ENCODE peak calls at places on chromosomes 11 and 22, in four cellular contexts. W, I, U and L are unnamed samples.
A peak's percentile ranks its signal among the peaks of the same experiment; 100 is the strongest.

GRCh38 chr22:38148252-38148651 is 33.4 kb downstream of the PLA2G6 start:
- DNase-seq in W (no peak), I (no peak), U (peak; percentile 66), L (no peak)

GRCh38 chr22:46058591-46059519 is 81.9 kb upstream of the WNT7B start:
- DNase-seq in U (no peak), I (no peak), W (no peak), L (peak; percentile 72)

GRCh38 chr11:64298966-64299846 is 952 bp upstream of the CATSPERZ start:
- DNase-seq in U (no peak), W (no peak), I (no peak), L (peak; percentile 74)

GRCh38 chr11:123072279-123072678 is 10.3 kb upstream of the HSPA8 start:
- DNase-seq in I (no peak), W (no peak), U (no peak), L (no peak)

GRCh38 chr22:45977551-45978274 is 751 bp upstream of the WNT7B start:
- DNase-seq in U (peak; percentile 22), I (no peak), W (no peak), L (no peak)

GRCh38 chr11:31861011-31861410 is 49.9 kb upstream of the PAX6 start:
- DNase-seq in I (no peak), U (no peak), W (no peak), L (no peak)

GRCh38 chr11:7907121-7907520 is 23.9 kb downstream of the OR10A6 start:
- DNase-seq in W (no peak), U (no peak), I (no peak), L (no peak)

GRCh38 chr11:117230286-117230961 is 1.4 kb downstream of the PCSK7 start:
- DNase-seq in I (peak; percentile 48), W (peak; percentile 15), U (peak; percentile 51), L (no peak)

GRCh38 chr11:14969922-14970323 is 2.2 kb downstream of the CALCA start:
- DNase-seq in U (peak; percentile 7), W (no peak), I (peak; percentile 31), L (no peak)

GRCh38 chr11:113647108-113647507 is 59.0 kb downstream of the TMPRSS5 start:
- DNase-seq in W (no peak), I (no peak), U (no peak), L (no peak)

GRCh38 chr11:31958086-31958735 is 132.7 kb upstream of the RCN1 start:
- DNase-seq in U (peak; percentile 29), W (peak; percentile 27), I (peak; percentile 49), L (no peak)

GRCh38 chr11:11992257-11992690 is 16.2 kb downstream of the DKK3 start:
- DNase-seq in W (no peak), I (no peak), U (no peak), L (no peak)

GRCh38 chr11:46012185-46012584 is 89.7 kb downstream of the LARGE2 start:
- DNase-seq in W (no peak), I (no peak), U (no peak), L (no peak)

GRCh38 chr22:19522881-19523239 is 1.4 kb downstream of the CLDN5 start:
- DNase-seq in I (no peak), W (no peak), U (no peak), L (peak; percentile 61)

GRCh38 chr11:27281740-27282139 is 81.3 kb downstream of the CCDC34 start:
- DNase-seq in I (no peak), U (no peak), W (no peak), L (no peak)

GRCh38 chr22:27857441-27857840 is 55.9 kb upstream of the MN1 start:
- DNase-seq in U (peak; percentile 72), I (no peak), W (no peak), L (no peak)

GRCh38 chr11:12015486-12015885 is 7.1 kb upstream of the DKK3 start:
- DNase-seq in U (no peak), I (no peak), W (no peak), L (no peak)

GRCh38 chr11:45145421-45146071 is 893 bp upstream of the PRDM11 start:
- DNase-seq in U (peak; percentile 35), W (no peak), I (no peak), L (no peak)

GRCh38 chr11:122267602-122268001 is 151.6 kb upstream of the BLID start:
- DNase-seq in W (no peak), I (no peak), U (peak; percentile 56), L (no peak)

GRCh38 chr22:42270178-42270511 is 308 bp downstream of the TCF20 start:
- DNase-seq in I (peak; percentile 34), U (no peak), W (peak; percentile 19), L (no peak)

GRCh38 chr11:86047275-86047991 is 21.5 kb downstream of the PICALM start:
- DNase-seq in U (peak; percentile 54), W (peak; percentile 28), I (peak; percentile 30), L (no peak)

GRCh38 chr11:64839335-64839734 is 5.1 kb downstream of the CDC42BPG start:
- DNase-seq in W (no peak), I (no peak), U (no peak), L (no peak)

GRCh38 chr11:6568191-6568918 is 35.1 kb downstream of the RRP8 start:
- DNase-seq in U (peak; percentile 65), I (no peak), W (no peak), L (no peak)

GRCh38 chr22:39230261-39231196 is 14.3 kb downstream of the PDGFB start:
- DNase-seq in U (no peak), I (no peak), W (no peak), L (no peak)

GRCh38 chr11:14617241-14618027 is 26.2 kb upstream of the PDE3B start:
- DNase-seq in U (no peak), I (no peak), W (no peak), L (no peak)

GRCh38 chr11:116114198-116114651 is 610.0 kb upstream of the CADM1 start:
- DNase-seq in U (no peak), W (no peak), I (no peak), L (no peak)

GRCh38 chr11:76443254-76443935 is 1.4 kb upstream of the EMSY start:
- DNase-seq in W (no peak), U (no peak), I (no peak), L (no peak)

GRCh38 chr11:10599388-10600175 is 31.1 kb upstream of the LYVE1 start:
- DNase-seq in I (no peak), W (no peak), U (peak; percentile 78), L (no peak)

GRCh38 chr11:66745356-66746235 is 16.6 kb upstream of the SPTBN2 start:
- DNase-seq in U (no peak), W (peak; percentile 19), I (peak; percentile 48), L (no peak)

GRCh38 chr22:45842141-45842831 is 134.7 kb downstream of the WNT7B start:
- DNase-seq in U (peak; percentile 77), W (no peak), I (no peak), L (no peak)

GRCh38 chr11:45450189-45450588 is 164.0 kb upstream of the SYT13 start:
- DNase-seq in W (no peak), U (peak; percentile 29), I (no peak), L (no peak)

GRCh38 chr11:115222218-115222862 is 281.9 kb downstream of the CADM1 start:
- DNase-seq in U (peak; percentile 98), I (no peak), W (no peak), L (no peak)

GRCh38 chr22:46604306-46604690 is 15.9 kb upstream of the GRAMD4 start:
- DNase-seq in U (peak; percentile 12), I (peak; percentile 33), W (no peak), L (peak; percentile 57)

GRCh38 chr11:72719551-72719950 is 32.7 kb downstream of the ARAP1 start:
- DNase-seq in U (no peak), I (no peak), W (no peak), L (no peak)
- H3K4me3 ChIP-seq in U (no peak overlapping the region), I (no peak overlapping the region), W (no peak overlapping the region), L (peak overlapping the region; percentile 76)

DNA sequence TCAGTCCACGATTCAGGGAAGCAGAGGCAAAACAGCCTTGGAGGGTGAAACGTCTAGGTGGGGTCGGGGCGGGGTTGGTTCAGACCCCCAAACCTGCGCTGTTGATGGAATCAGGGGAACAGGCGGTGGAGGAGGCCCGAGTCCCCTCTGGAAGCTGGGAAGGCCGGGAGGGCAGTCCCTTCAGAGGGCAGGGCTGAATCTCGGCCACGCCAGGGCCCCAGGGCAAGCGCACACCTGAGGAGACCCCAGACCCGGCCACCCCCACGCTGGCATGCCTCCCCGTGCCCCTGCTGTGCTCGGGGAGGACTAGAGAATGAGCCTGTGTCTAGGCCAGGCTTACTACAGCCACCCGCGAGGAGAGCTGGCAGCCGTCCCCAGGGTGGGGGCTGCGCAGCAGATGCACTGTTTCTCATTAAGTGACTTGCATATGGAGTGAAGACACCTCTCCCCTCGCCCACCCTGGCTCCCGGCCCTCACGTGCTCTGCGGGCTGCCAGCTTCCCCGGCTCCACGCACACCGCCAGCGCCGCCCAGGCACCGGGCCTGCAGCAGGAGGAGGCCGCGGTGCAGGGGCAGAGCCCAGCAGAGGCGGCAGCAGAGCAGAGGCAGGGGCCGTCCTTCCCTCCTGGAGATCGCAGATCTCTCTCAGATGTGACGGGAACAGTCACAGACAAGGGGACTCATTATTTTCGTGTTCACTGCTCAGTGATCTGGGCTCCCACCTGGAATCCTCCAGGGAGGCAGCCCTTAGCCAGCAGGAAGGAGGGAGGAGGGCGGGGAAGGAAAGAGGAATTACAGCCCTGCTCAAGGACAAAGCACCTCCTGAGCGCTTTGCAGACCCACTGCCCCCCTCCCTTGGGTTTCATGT is 47.1 kb upstream of the OPCML start:
- DNase-seq in U (no peak), W (no peak), I (no peak), L (no peak)
- H3K27ac ChIP-seq in U (no peak overlapping the region), W (no peak overlapping the region), I (no peak overlapping the region), L (no peak overlapping the region)

DNA sequence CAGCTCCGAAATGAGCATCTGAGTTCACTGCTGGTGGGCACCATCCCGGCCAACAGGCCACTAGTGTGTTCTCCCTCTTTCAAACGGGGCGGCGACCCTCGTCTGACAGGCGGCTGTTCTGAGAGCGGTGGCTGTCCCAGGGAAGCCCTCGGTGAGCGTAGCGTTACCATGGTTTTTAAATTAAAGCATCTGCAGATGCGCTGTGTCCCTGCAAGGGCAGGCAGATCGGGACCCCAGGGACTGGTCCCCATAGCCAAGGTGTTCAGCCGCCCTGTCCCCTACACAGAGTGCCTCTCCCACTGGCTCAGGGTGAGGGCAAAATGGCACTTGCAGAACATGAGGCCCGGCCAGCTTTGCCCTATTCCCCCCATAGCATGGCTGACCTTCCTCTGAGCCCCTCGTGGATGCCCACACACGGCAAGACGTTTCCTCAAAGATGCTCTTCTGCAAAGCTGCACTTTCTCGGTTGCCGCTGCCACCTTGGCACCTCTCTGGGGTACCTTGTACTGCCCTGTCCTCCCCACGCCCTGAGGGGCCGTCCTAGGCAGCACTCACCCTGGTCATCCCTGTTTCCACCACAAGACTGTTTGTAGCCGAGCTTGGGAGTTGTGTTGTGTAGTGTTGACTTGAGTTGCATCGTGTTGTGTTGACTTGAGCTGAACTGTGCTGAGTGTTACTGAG is 51.9 kb upstream of the KCNQ1OT1 start:
- DNase-seq in I (no peak), W (no peak), U (no peak), L (no peak)
- H3K4me3 ChIP-seq in I (no peak overlapping the region), W (no peak overlapping the region), U (no peak overlapping the region), L (no peak overlapping the region)

DNA sequence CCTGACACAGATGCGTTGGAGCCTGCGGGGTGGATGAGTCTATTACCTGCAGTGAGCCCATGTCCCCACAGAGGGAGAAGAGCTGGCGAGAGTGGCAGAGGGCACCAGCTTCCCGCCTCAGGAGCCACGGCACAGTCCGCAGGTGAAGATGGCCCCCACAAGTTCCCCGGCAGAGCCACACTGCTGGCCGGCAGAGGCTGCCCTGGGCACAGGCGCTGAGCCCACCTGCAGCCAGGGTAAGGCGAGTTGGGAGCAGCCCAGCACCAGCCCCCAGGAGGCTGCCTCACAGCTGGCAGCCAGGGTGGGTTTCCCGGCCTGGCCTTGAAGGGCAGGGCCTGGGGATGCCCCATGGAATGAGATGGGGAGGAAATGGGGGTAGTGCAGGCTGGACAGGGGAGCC is 5.2 kb upstream of the SUSD2 start:
- DNase-seq in I (no peak), U (no peak), W (no peak), L (no peak)
- H3K27ac ChIP-seq in I (no peak overlapping the region), U (no peak overlapping the region), W (no peak overlapping the region), L (peak overlapping the region; percentile 92)